ENCODE peak calls at places on chromosomes 4 and X, in six cellular contexts. Z is HepG2, W is HCT116, B is H1, K is GM12878, H is A549. E is an unnamed sample.

GRCh38 chr4:3311095-3311372 is 18.2 kb downstream of the RGS12 start:
- DNase-seq in Z (no peak), W (no peak), B (no peak), K (no peak), H (no peak), E (no peak)

GRCh38 chrX:130057209-130057608 is 53.1 kb downstream of the ELF4 start:
- DNase-seq in Z (no peak), W (no peak), B (no peak), K (no peak), H (no peak), E (no peak)

GRCh38 chr4:7466215-7466614 is 31.5 kb upstream of the PSAPL1 start:
- DNase-seq in Z (no peak), W (no peak), B (no peak), K (no peak), H (no peak), E (no peak)

GRCh38 chrX:37667141-37667540 is 18.4 kb upstream of the XK start:
- DNase-seq in Z (no peak), W (no peak), B (no peak), K (no peak), H (no peak), E (no peak)

GRCh38 chr4:31370866-31371465 is 650.8 kb downstream of the PCDH7 start:
- DNase-seq in Z (peak), W (peak), B (no peak), K (peak), H (peak), E (peak)

GRCh38 chr4:42570221-42570620 is 86.7 kb downstream of the ATP8A1 start:
- DNase-seq in Z (no peak), W (no peak), B (no peak), K (no peak), H (no peak), E (no peak)

GRCh38 chr4:42401171-42401570 is 3.9 kb downstream of the SHISA3 start:
- DNase-seq in Z (no peak), W (no peak), B (no peak), K (no peak), H (no peak), E (no peak)

GRCh38 chr4:114178392-114178791 is 198.9 kb upstream of the ARSJ start:
- DNase-seq in Z (no peak), W (no peak), B (no peak), K (no peak), H (no peak), E (no peak)

GRCh38 chr4:81472249-81473085 is 760 bp upstream of the RASGEF1B start:
- DNase-seq in Z (peak), W (no peak), B (no peak), K (peak), H (peak), E (peak)

GRCh38 chr4:81469774-81470455 is 1.8 kb downstream of the RASGEF1B start:
- DNase-seq in Z (no peak), W (no peak), B (no peak), K (no peak), H (no peak), E (no peak)

GRCh38 chr4:81471361-81472248 is at the start of gene RASGEF1B:
- DNase-seq in Z (peak), W (no peak), B (no peak), K (peak), H (peak), E (peak)

GRCh38 chr4:81468685-81469084 is 3.0 kb downstream of the RASGEF1B start:
- DNase-seq in Z (no peak), W (no peak), B (no peak), K (no peak), H (no peak), E (no peak)

GRCh38 chr4:81470456-81471327 is 1.0 kb downstream of the RASGEF1B start:
- DNase-seq in Z (no peak), W (no peak), B (no peak), K (no peak), H (no peak), E (peak)
- TF ChIP-seq POLR2A in Z (no peak), W (no peak), B (no peak), K (no peak), H (no peak), E (no peak)

DNA sequence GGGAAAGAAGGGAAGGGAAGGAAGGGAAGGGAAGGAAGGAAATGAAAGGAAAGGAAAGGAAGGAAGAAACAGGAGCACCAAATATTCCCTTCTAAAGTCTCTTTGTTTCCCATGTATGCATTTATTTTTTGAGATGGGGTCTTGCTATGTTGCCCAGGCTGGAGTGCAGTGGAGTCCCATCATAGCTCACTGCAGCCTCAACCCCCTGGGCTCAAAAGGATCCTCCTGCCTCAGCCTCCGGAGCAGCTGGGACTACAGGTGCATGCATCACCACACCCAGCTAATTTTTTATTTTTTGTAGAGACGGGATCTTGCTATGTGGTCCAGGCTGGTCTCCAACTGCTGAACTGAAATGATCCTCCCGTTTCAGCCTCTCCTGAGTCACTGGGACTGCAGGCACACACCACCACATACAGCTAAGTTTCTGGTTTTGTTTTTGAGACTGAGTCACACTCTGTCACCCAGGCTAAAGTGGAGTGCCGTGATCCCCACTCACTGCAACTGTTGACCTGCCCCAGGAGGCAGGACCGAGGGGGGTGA is 102.8 kb downstream of the CRLF2 start:
- DNase-seq in Z (no peak), W (no peak), B (no peak), K (no peak), H (no peak), E (no peak)
- TF ChIP-seq MAX in Z (no peak), W (no peak), B (no peak), K (no peak), H (no peak), E (no peak)

GRCh38 chr4:139177888-139178609 is 1.0 kb upstream of the ELF2 start:
- DNase-seq in Z (peak), W (peak), B (peak), K (peak), H (peak), E (peak)
- TF ChIP-seq POLR2A in Z (peak), W (peak), B (no peak), K (peak), H (peak), E (peak)

DNA sequence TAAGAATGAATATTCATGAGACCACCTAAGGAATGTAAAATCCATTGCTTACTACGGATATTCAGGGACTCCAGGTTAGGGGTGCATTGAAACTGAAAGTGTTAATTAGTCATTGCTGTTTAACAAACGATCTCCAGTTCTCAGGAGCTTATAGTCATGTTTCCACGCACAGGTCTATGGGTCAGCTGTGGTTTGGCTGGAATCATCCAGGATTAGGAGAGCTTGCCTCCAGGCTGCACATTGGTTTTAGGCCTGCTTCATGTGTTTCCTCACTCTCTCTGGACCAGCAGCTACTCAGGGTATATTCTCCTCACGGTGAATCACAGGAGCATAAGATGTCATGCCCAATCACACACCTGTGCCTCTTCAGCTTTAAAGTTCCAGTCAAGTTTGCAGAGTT is 98.9 kb downstream of the ATXN3L start:
- DNase-seq in Z (no peak), W (no peak), B (no peak), K (no peak), H (no peak), E (no peak)
- TF ChIP-seq MAX in Z (no peak), W (no peak), B (no peak), K (no peak), H (no peak), E (no peak)

GRCh38 chr4:95534032-95534431 is 14.7 kb downstream of the UNC5C start:
- DNase-seq in Z (no peak), W (no peak), B (no peak), K (no peak), H (no peak), E (no peak)
- TF ChIP-seq POLR2A in Z (no peak), W (no peak), B (no peak), K (no peak), H (no peak), E (no peak)

GRCh38 chrX:51976503-51976902 is 83.1 kb downstream of the MAGED1 start:
- DNase-seq in Z (no peak), W (no peak), B (no peak), K (no peak), H (no peak), E (no peak)
- TF ChIP-seq MAX in Z (no peak), W (no peak), B (no peak), K (no peak), H (no peak), E (no peak)

GRCh38 chr4:185346975-185347601 is 48.6 kb downstream of the LRP2BP start:
- DNase-seq in Z (no peak), W (no peak), B (no peak), K (no peak), H (no peak), E (no peak)

GRCh38 chr4:185341841-185342240 is 53.9 kb downstream of the LRP2BP start:
- DNase-seq in Z (no peak), W (no peak), B (no peak), K (peak), H (no peak), E (no peak)

GRCh38 chr4:185341377-185341776 is 54.3 kb downstream of the LRP2BP start:
- DNase-seq in Z (no peak), W (no peak), B (no peak), K (no peak), H (no peak), E (no peak)

GRCh38 chr4:185343726-185344581 is 51.8 kb downstream of the LRP2BP start:
- DNase-seq in Z (no peak), W (no peak), B (no peak), K (no peak), H (no peak), E (no peak)

DNA sequence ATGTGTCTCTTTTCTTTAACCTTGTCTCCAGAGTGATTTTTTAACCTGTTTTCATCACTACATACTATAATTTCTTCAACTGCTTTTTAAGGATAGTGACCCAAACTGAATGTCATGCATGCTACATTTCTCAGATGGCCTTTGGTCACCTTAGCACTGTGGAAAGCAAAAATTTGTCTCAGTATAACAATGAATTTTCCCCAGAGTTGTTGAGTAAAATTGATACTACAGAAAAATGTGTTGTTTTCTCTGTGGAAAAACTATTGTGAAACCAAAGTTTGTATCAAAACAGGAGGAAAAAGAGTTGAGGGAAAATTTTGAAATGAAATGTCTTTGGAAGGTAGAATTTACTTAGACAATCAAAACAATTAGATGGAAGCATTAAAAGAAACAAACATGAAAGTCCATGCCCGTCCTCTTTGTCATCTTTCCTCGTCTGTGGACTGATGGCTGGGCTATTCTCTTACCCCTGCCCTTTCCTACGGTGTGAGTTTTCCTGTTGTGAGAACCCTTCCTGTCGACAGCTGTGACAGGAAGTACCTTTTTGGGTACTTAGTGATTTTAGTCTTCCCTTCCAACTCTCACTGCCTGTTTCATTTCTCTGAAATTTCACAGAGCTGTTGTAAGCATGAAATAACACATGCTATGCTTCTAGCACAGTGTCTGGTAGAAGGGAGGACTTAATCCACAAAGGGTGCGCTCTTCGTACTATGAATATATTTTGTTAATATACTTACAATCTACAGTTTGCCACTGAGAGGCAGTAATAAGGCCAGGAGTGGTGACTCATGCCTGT is 50.8 kb downstream of the LRP2BP start:
- DNase-seq in Z (no peak), W (no peak), B (no peak), K (peak), H (no peak), E (no peak)
- TF ChIP-seq POLR2A in Z (no peak), W (no peak), B (no peak), K (peak), H (no peak), E (no peak)

DNA sequence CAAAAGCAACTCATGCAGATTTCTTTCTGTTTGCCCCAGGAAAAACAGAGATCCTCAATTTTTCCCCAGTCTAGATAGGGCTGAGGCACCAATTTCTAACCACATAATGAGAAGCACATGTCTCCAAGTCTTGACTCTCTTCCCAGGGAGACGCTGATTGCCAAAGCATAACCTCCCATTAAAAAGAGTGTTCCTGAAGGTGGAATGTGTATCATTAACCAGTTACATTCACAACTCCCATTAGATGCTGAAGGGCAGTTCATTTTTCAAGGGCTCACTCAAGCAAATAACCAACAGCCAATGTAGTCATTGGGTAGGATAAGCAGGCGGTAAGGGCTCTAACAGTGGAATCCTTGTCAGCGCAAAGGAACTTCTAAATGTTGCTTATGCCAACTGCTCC is 27.5 kb downstream of the TMEM47 start:
- DNase-seq in Z (no peak), W (no peak), B (no peak), K (no peak), H (no peak), E (no peak)
- TF ChIP-seq MAX in Z (no peak), W (no peak), B (no peak), K (no peak), H (no peak), E (no peak)

DNA sequence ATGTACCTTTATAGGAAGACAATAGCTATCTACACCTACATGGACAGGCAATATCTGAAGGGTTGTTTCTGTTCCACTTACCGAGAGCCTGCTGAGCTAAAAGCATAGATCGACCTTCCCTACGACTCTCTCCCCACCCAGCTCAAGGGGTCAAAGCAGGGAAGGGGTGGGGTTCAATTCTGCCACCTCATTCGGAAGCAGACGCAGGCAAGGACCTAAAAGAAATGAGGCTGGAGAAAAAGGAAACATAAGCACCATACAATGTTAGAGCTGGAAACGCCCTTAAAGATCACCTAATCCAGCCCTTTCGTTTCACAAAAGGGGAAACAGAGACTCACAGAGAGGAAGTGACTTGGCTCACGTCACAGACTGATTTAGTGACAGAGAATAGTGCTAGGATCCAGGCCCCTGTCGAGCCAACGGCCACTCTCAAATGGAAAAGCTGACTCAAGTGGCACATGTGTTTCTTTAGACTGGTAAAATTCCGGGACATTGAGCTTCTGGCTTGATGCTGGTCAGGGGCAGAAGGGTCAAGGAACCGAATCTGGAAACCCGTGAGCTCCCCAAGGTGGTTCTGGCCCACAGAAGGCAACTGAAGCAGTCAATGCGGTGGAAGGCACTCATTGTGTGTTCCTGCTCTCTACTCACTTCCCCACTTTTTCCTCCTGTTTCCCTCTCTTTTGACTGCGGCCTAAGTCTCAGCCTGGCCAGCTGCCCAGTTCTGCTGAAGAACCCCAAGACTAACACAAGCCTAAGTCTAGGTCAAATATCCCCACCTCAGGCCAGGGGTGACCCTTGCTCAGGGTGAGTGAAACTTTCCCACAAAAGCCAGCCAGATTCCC is 7.5 kb downstream of the SEPTIN6 start:
- DNase-seq in Z (no peak), W (no peak), B (no peak), K (no peak), H (no peak), E (peak)
- TF ChIP-seq POLR2A in Z (no peak), W (no peak), B (no peak), K (no peak), H (no peak), E (no peak)

GRCh38 chrX:131322646-131323045 is 33.5 kb upstream of the IGSF1 start:
- DNase-seq in Z (no peak), W (no peak), B (no peak), K (no peak), H (no peak), E (no peak)
- TF ChIP-seq MAX in Z (no peak), W (no peak), B (no peak), K (no peak), H (no peak), E (no peak)